ENCODE peak calls at places on chromosomes 11 and 22, in seven cellular contexts. U is left cardiac atrium; K is stimulated activated CD4-positive, alpha-beta T cell treated with anti-CD3 and anti-CD28 coated beads, Interleukin-4, amount 100 ng/mL, for 4 hours; O is NCI-H146; S is Calu3; A is T-helper 2 cell treated with Interferon-gamma antibody and Interleukin-4, amounts not matched to agents 5 μg/mL and 100 μg/mL, for 36 hours; T is NCI-H1417. J is an unnamed sample.

GRCh38 chr11:119585038-119585666 is 143.8 kb downstream of the NECTIN1 start:
- DNase-seq in O (peak), S (peak), K (no peak), U (no peak), T (peak), A (no peak), J (no peak)

GRCh38 chr11:86990520-86990919 is 35.3 kb upstream of the FZD4 start:
- DNase-seq in T (no peak), S (peak), A (no peak), O (no peak), U (no peak), K (no peak), J (peak)

GRCh38 chr22:46748948-46749681 is 11.1 kb upstream of the CERK start:
- DNase-seq in O (no peak), T (no peak), K (peak), S (peak), A (no peak), U (peak), J (peak)

GRCh38 chr11:11988099-11988651 is 20.3 kb downstream of the DKK3 start:
- DNase-seq in U (no peak), T (no peak), S (no peak), O (no peak), A (no peak), K (no peak), J (peak)

GRCh38 chr11:86632499-86633269 is 39.7 kb downstream of the ME3 start:
- DNase-seq in O (no peak), T (no peak), A (peak), U (no peak), K (no peak), S (peak), J (peak)

GRCh38 chr22:37747090-37747714 is 50.4 kb downstream of the TRIOBP start:
- DNase-seq in O (no peak), T (no peak), U (peak), S (peak), A (no peak), K (no peak), J (peak)

GRCh38 chr11:7874061-7874460 is 57.0 kb downstream of the OR10A6 start:
- DNase-seq in A (no peak), U (no peak), O (no peak), K (no peak), T (no peak), S (no peak), J (peak)

GRCh38 chr22:39723463-39723862 is 152.9 kb downstream of the CACNA1I start:
- DNase-seq in T (no peak), K (no peak), O (no peak), U (no peak), A (no peak), S (no peak), J (no peak)

GRCh38 chr11:76415073-76415472 is 29.7 kb upstream of the EMSY start:
- DNase-seq in S (peak), U (no peak), T (no peak), K (no peak), A (no peak), O (no peak), J (no peak)

GRCh38 chr22:31099841-31100761 is 7.3 kb downstream of the SELENOM start:
- DNase-seq in O (no peak), K (no peak), T (no peak), A (no peak), U (no peak), S (no peak), J (no peak)

GRCh38 chr22:27393371-27393770 is 408.2 kb downstream of the MN1 start:
- DNase-seq in T (no peak), S (peak), K (no peak), A (no peak), O (no peak), U (no peak), J (no peak)

GRCh38 chr11:131760191-131760951 is 390.0 kb downstream of the NTM start:
- DNase-seq in S (no peak), T (no peak), A (no peak), O (no peak), U (peak), K (no peak), J (peak)

GRCh38 chr11:118914178-118914918 is 11.4 kb downstream of the BCL9L start:
- DNase-seq in U (no peak), S (peak), K (peak), A (peak), O (no peak), T (peak), J (no peak)

GRCh38 chr11:18617688-18618340 is 16.3 kb downstream of the SPTY2D1 start:
- DNase-seq in S (no peak), O (no peak), U (no peak), T (no peak), A (peak), K (peak), J (peak)

GRCh38 chr22:17230239-17230638 is 11.0 kb upstream of the ADA2 start:
- DNase-seq in T (no peak), U (no peak), A (no peak), S (no peak), O (no peak), K (no peak), J (no peak)

GRCh38 chr11:125343732-125344131 is 152.3 kb downstream of the FEZ1 start:
- DNase-seq in T (no peak), O (no peak), A (no peak), K (no peak), S (no peak), U (no peak), J (peak)

GRCh38 chr11:20277014-20277413 is 86.5 kb upstream of the HTATIP2 start:
- DNase-seq in U (no peak), T (no peak), K (no peak), A (no peak), S (no peak), O (no peak), J (no peak)

GRCh38 chr11:10134975-10135481 is 159.0 kb downstream of the SBF2 start:
- DNase-seq in A (no peak), O (no peak), T (no peak), U (no peak), S (no peak), K (no peak), J (no peak)

GRCh38 chr22:47201186-47201995 is 438.9 kb downstream of the TBC1D22A start:
- DNase-seq in U (no peak), S (no peak), O (no peak), A (no peak), T (no peak), K (no peak), J (no peak)

GRCh38 chr11:110093407-110094297 is 460 bp downstream of the ZC3H12C start:
- DNase-seq in T (peak), O (peak), K (no peak), S (peak), A (no peak), U (peak), J (peak)

GRCh38 chr11:10397226-10397987 is 57.7 kb upstream of the AMPD3 start:
- DNase-seq in S (no peak), K (no peak), U (no peak), T (no peak), O (no peak), A (no peak), J (no peak)

GRCh38 chr11:47136327-47136726 is 40.4 kb downstream of the ARFGAP2 start:
- DNase-seq in K (no peak), U (no peak), O (no peak), T (no peak), A (no peak), S (no peak), J (no peak)

J was measured in cardiac fibroblast.